ENCODE peak calls at places on chromosomes 16 and 17, in four cellular contexts. E is kidney glomerular epithelial cell, F is upper lobe of right lung, N is mucosa of gallbladder. L is an unnamed sample.

GRCh38 chr17:63445571-63446217 is 412 bp downstream of the CYB561 start:
- DNase-seq in E (no peak), F (peak), N (no peak), L (no peak)

GRCh38 chr17:29613371-29613837 is 9.3 kb downstream of the CORO6 start:
- DNase-seq in E (peak), N (peak), F (peak), L (peak)

GRCh38 chr17:70767102-70767701 is 597.9 kb downstream of the KCNJ2 start:
- DNase-seq in N (no peak), E (peak), F (no peak), L (no peak)

GRCh38 chr16:75289189-75289588 is 37.8 kb upstream of the BCAR1 start:
- DNase-seq in E (no peak), F (no peak), N (no peak), L (no peak)

GRCh38 chr16:49921791-49922456 is 66.0 kb upstream of the ZNF423 start:
- DNase-seq in E (peak), F (no peak), N (peak), L (peak)

GRCh38 chr16:17469011-17469741 is 1.6 kb downstream of the XYLT1 start:
- DNase-seq in E (no peak), F (no peak), N (no peak), L (no peak)

GRCh38 chr17:82267575-82268379 is 5.7 kb downstream of the CSNK1D start:
- DNase-seq in N (peak), E (peak), F (peak), L (peak)

GRCh38 chr17:37182786-37183185 is 193.0 kb upstream of the C17orf78 start:
- DNase-seq in E (no peak), N (no peak), F (no peak), L (no peak)

GRCh38 chr16:81912395-81912794 is 98.9 kb downstream of the SDR42E1 start:
- DNase-seq in N (no peak), E (no peak), F (no peak), L (no peak)

GRCh38 chr17:9816472-9816871 is 5.4 kb downstream of the GSG1L2 start:
- DNase-seq in F (no peak), N (no peak), E (no peak), L (no peak)

GRCh38 chr16:87918866-87919680 is 17.3 kb downstream of the CA5A start:
- DNase-seq in N (no peak), E (no peak), F (no peak), L (peak)

GRCh38 chr17:6408271-6408670 is 26.6 kb downstream of the AIPL1 start:
- DNase-seq in N (no peak), E (no peak), F (peak), L (no peak)

GRCh38 chr16:13436641-13437423 is 483.1 kb upstream of the ERCC4 start:
- DNase-seq in N (peak), E (peak), F (no peak), L (no peak)

GRCh38 chr17:43338886-43339516 is 59.8 kb upstream of the ARL4D start:
- DNase-seq in E (peak), N (peak), F (peak), L (peak)

GRCh38 chr17:37391146-37391545 is 15.4 kb downstream of the C17orf78 start:
- DNase-seq in F (no peak), N (no peak), E (no peak), L (no peak)

GRCh38 chr16:50502616-50503000 is 45.6 kb upstream of the NKD1 start:
- DNase-seq in F (no peak), N (no peak), E (no peak), L (no peak)

GRCh38 chr16:10121496-10121895 is 60.7 kb downstream of the GRIN2A start:
- DNase-seq in N (no peak), E (peak), F (no peak), L (no peak)

GRCh38 chr17:78817123-78817522 is 23.5 kb downstream of the USP36 start:
- DNase-seq in F (no peak), N (peak), E (no peak), L (no peak)

GRCh38 chr17:80718428-80718827 is 173.8 kb downstream of the RPTOR start:
- DNase-seq in F (no peak), E (no peak), N (no peak), L (no peak)

GRCh38 chr17:9875441-9875840 is 29.6 kb downstream of the RCVRN start:
- DNase-seq in N (peak), F (no peak), E (no peak), L (no peak)

GRCh38 chr17:65057520-65058075 is 1.1 kb upstream of the GNA13 start:
- DNase-seq in N (peak), E (peak), F (no peak), L (no peak)

GRCh38 chr17:45070809-45071208 is 9.7 kb downstream of the NMT1 start:
- DNase-seq in N (no peak), F (no peak), E (no peak), L (no peak)